ENCODE peak calls at places on chromosomes 7 and 10, in seven cellular contexts. X, M, G, E, D, A and V are unnamed samples.

GRCh38 chr10:121448768-121449456 is 149.3 kb downstream of the FGFR2 start:
- DNase-seq in X (no peak), M (no peak), G (no peak), E (no peak), D (no peak), A (no peak), V (no peak)

GRCh38 chr7:7183061-7183832 is 903 bp downstream of the C1GALT1 start:
- DNase-seq in X (peak; percentile 33), M (peak; percentile 52), G (peak; percentile 51), E (no peak), D (peak; percentile 74), A (peak; percentile 74), V (no peak)

GRCh38 chr10:104274762-104275721 is 6.1 kb downstream of the GSTO2 start:
- DNase-seq in X (peak; percentile 49), M (peak; percentile 57), G (peak; percentile 61), E (peak; percentile 68), D (peak; percentile 72), A (peak; percentile 65), V (no peak)

GRCh38 chr7:121126801-121127534 is 138.5 kb downstream of the CPED1 start:
- DNase-seq in X (peak; percentile 60), M (peak; percentile 10), G (no peak), E (peak; percentile 51), D (no peak), A (no peak), V (no peak)

GRCh38 chr10:4646546-4646945 is 179.5 kb upstream of the AKR1E2 start:
- DNase-seq in X (no peak), M (no peak), G (no peak), E (no peak), D (no peak), A (no peak), V (no peak)

GRCh38 chr10:119025776-119026175 is 3.7 kb upstream of the NANOS1 start:
- DNase-seq in X (no peak), M (no peak), G (no peak), E (no peak), D (peak; percentile 43), A (no peak), V (no peak)

GRCh38 chr7:69199048-69199447 is 399.2 kb upstream of the AUTS2 start:
- DNase-seq in X (no peak), M (no peak), G (no peak), E (no peak), D (no peak), A (no peak), V (no peak)

GRCh38 chr7:14389052-14389988 is 399.9 kb upstream of the ETV1 start:
- DNase-seq in X (no peak), M (no peak), G (no peak), E (no peak), D (no peak), A (no peak), V (no peak)

GRCh38 chr7:584122-584465 is 64.4 kb upstream of the PDGFA start:
- DNase-seq in X (no peak), M (no peak), G (no peak), E (no peak), D (no peak), A (peak; percentile 37), V (no peak)

GRCh38 chr10:89580243-89580642 is 44.8 kb upstream of the SLC16A12 start:
- DNase-seq in X (no peak), M (no peak), G (no peak), E (no peak), D (no peak), A (no peak), V (no peak)

GRCh38 chr7:156948361-156948760 is 1.2 kb upstream of the NOM1 start:
- DNase-seq in X (no peak), M (no peak), G (no peak), E (no peak), D (no peak), A (no peak), V (no peak)

GRCh38 chr10:77943086-77943901 is 16.7 kb upstream of the DLG5 start:
- DNase-seq in X (peak; percentile 83), M (peak; percentile 43), G (no peak), E (peak; percentile 57), D (no peak), A (no peak), V (no peak)

GRCh38 chr10:77946084-77946483 is 19.5 kb upstream of the DLG5 start:
- DNase-seq in X (peak; percentile 62), M (peak; percentile 33), G (no peak), E (no peak), D (no peak), A (no peak), V (no peak)

DNA sequence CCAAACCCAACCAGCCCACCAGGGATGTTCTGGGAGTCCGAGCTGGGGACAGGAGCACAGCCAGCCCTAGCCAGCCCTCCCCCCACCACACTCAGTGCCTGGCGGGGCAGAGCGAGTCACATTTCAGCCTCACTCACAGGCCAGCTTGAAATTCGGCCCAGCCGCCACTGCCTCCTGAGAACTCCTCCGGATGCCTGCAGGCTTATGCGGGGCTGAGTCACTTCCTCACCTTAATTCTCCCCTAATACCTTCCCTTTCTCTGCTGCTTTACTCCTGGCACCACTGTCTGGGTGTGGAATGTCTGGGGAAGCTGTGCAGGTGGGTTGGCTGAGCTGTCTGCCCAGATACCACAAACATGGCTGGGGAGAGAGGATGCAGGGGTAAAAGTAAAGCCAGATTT is 22.6 kb upstream of the DLG5 start:
- DNase-seq in X (peak; percentile 29), M (peak; percentile 52), G (no peak), E (peak; percentile 82), D (no peak), A (no peak), V (peak; percentile 69)
- TF ChIP-seq CTCF in X (no peak), M (no peak), G (no peak), E (no peak), D (no peak), A (no peak), V (no peak)

GRCh38 chr7:151793991-151794507 is 82.9 kb downstream of the PRKAG2 start:
- DNase-seq in X (no peak), M (no peak), G (no peak), E (no peak), D (no peak), A (no peak), V (no peak)

GRCh38 chr7:151792671-151793070 is 84.2 kb downstream of the PRKAG2 start:
- DNase-seq in X (no peak), M (no peak), G (no peak), E (no peak), D (no peak), A (no peak), V (no peak)

GRCh38 chr7:151792011-151792410 is 84.9 kb downstream of the PRKAG2 start:
- DNase-seq in X (no peak), M (no peak), G (no peak), E (no peak), D (no peak), A (no peak), V (no peak)

GRCh38 chr7:151794508-151795167 is 82.3 kb downstream of the PRKAG2 start:
- DNase-seq in X (no peak), M (no peak), G (no peak), E (no peak), D (no peak), A (no peak), V (peak; percentile 35)

DNA sequence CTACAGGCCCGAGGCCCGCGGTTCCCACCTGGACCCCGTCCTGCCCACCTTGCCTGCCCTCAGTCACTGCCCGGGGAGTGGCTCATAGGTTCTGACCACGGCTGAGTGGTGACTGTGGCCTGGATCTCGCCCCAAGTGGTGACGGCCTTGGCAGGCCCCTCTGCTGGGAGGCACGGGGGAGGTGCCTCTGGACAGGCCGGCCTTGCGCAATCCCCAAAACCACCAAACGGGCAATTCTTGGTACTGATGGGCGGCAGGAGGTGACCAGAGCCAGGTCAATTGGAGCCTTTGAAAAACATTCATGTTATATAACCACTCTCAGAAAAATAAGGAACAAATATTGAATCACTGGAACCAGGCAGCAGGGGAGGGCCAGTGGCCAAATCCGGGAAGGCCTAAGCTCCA is 83.4 kb downstream of the PRKAG2 start:
- DNase-seq in X (peak; percentile 42), M (no peak), G (no peak), E (no peak), D (no peak), A (no peak), V (no peak)
- H3K27ac ChIP-seq in X (no peak overlapping the region), M (no peak overlapping the region), G (no peak overlapping the region), E (no peak overlapping the region), D (peak overlapping the region; percentile 69), A (no peak overlapping the region), V (no peak overlapping the region)

GRCh38 chr10:60494774-60495173 is 105.1 kb upstream of the ANK3 start:
- DNase-seq in X (no peak), M (no peak), G (no peak), E (no peak), D (no peak), A (no peak), V (no peak)

GRCh38 chr10:60496181-60496580 is 106.5 kb upstream of the ANK3 start:
- DNase-seq in X (peak; percentile 69), M (no peak), G (no peak), E (no peak), D (no peak), A (no peak), V (no peak)

GRCh38 chr10:60495357-60495756 is 105.7 kb upstream of the ANK3 start:
- DNase-seq in X (no peak), M (no peak), G (no peak), E (no peak), D (no peak), A (no peak), V (no peak)

GRCh38 chr10:60502621-60503020 is 112.9 kb upstream of the ANK3 start:
- DNase-seq in X (no peak), M (no peak), G (no peak), E (no peak), D (no peak), A (no peak), V (no peak)

GRCh38 chr10:60497364-60497763 is 107.7 kb upstream of the ANK3 start:
- DNase-seq in X (no peak), M (no peak), G (no peak), E (no peak), D (no peak), A (no peak), V (no peak)
- H3K4me3 ChIP-seq in X (no peak overlapping the region), M (no peak overlapping the region), G (no peak overlapping the region), E (no peak overlapping the region), D (no peak overlapping the region), A (no peak overlapping the region), V (no peak overlapping the region)

DNA sequence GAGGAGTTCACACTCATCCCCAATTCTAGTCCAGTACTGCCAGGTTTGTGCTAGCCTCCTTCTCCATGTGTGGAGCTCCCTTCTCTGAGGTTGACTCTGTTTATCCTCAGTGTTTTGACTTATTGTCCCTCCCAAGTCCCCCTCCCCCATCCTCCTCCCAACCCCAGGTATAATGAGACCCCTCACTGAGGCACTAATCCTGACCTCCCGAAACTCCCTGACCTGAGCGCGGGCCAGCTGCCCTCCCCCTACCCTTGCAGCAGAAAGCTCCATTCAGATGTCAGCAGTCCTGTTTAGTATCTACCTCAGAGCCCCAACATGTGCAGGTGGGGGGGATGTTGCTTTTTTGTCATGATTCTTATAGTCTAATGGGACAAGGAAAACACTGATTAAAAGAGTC is 61.4 kb downstream of the GDI2 start:
- DNase-seq in X (no peak), M (no peak), G (no peak), E (no peak), D (no peak), A (no peak), V (no peak)
- TF ChIP-seq CTCF in X (no peak), M (no peak), G (no peak), E (no peak), D (no peak), A (no peak), V (no peak)

GRCh38 chr10:110474017-110474416 is 23.7 kb upstream of the DUSP5 start:
- DNase-seq in X (no peak), M (no peak), G (no peak), E (no peak), D (no peak), A (no peak), V (no peak)

GRCh38 chr10:110475722-110476515 is 21.8 kb upstream of the DUSP5 start:
- DNase-seq in X (no peak), M (no peak), G (no peak), E (no peak), D (no peak), A (no peak), V (no peak)

GRCh38 chr10:110471566-110472139 is 26.1 kb upstream of the DUSP5 start:
- DNase-seq in X (peak; percentile 57), M (no peak), G (no peak), E (no peak), D (no peak), A (no peak), V (no peak)
- H3K27ac ChIP-seq in X (no peak overlapping the region), M (no peak overlapping the region), G (no peak overlapping the region), E (no peak overlapping the region), D (no peak overlapping the region), A (no peak overlapping the region), V (no peak overlapping the region)